ENCODE peak calls at places on chromosomes 12 and 14, in five cellular contexts. H, A, T, X and W are unnamed samples.

GRCh38 chr14:70776197-70776596 is 33.1 kb downstream of the MAP3K9 start:
- DNase-seq in H (no peak), A (no peak), T (no peak), X (no peak), W (no peak)

GRCh38 chr12:88802307-88802706 is 222.0 kb upstream of the KITLG start:
- DNase-seq in H (no peak), A (no peak), T (no peak), X (no peak), W (no peak)

GRCh38 chr14:65195042-65195719 is 92.9 kb upstream of the MAX start:
- DNase-seq in H (no peak), A (peak; percentile 34), T (no peak), X (no peak), W (no peak)

GRCh38 chr14:105087963-105088811 is 23.0 kb upstream of the GPR132 start:
- DNase-seq in H (peak; percentile 77), A (no peak), T (peak; percentile 61), X (peak; percentile 39), W (peak; percentile 30)

GRCh38 chr12:33488036-33488435 is 48.4 kb upstream of the SYT10 start:
- DNase-seq in H (no peak), A (no peak), T (no peak), X (peak; percentile 85), W (peak; percentile 96)

GRCh38 chr12:124921200-124922008 is 7.0 kb upstream of the UBC start:
- DNase-seq in H (peak; percentile 51), A (peak; percentile 99), T (peak; percentile 71), X (peak; percentile 52), W (peak; percentile 44)

GRCh38 chr14:89429206-89430091 is 12.4 kb upstream of the FOXN3 start:
- DNase-seq in H (no peak), A (peak; percentile 83), T (no peak), X (peak; percentile 65), W (no peak)

GRCh38 chr12:98260276-98260675 is 255.1 kb upstream of the TMPO start:
- DNase-seq in H (no peak), A (no peak), T (no peak), X (no peak), W (no peak)

GRCh38 chr12:40632933-40633332 is 59.3 kb upstream of the CNTN1 start:
- DNase-seq in H (no peak), A (no peak), T (no peak), X (no peak), W (no peak)

GRCh38 chr12:76523408-76523807 is 36.2 kb downstream of the OSBPL8 start:
- DNase-seq in H (no peak), A (no peak), T (no peak), X (no peak), W (no peak)

GRCh38 chr14:93184391-93185332 is at the start of the genes LYSET and MOAP1:
- DNase-seq in H (peak; percentile 81), A (peak; percentile 98), T (peak; percentile 82), X (peak; percentile 69), W (peak; percentile 44)

GRCh38 chr14:99636487-99636886 is 8.4 kb upstream of the HHIPL1 start:
- DNase-seq in H (no peak), A (no peak), T (no peak), X (no peak), W (no peak)

GRCh38 chr12:14394317-14395058 is 29.0 kb downstream of the ATF7IP start:
- DNase-seq in H (peak; percentile 88), A (peak; percentile 91), T (peak; percentile 84), X (peak; percentile 85), W (peak; percentile 81)

GRCh38 chr12:17148706-17149105 is 542.7 kb upstream of the LMO3 start:
- DNase-seq in H (no peak), A (no peak), T (no peak), X (no peak), W (no peak)

GRCh38 chr14:45199246-45199645 is 53.8 kb downstream of the MIS18BP1 start:
- DNase-seq in H (peak; percentile 92), A (no peak), T (peak; percentile 51), X (peak; percentile 60), W (no peak)

GRCh38 chr12:46368138-46368537 is 4.4 kb downstream of the SLC38A2 start:
- DNase-seq in H (no peak), A (no peak), T (peak; percentile 55), X (no peak), W (peak; percentile 25)

GRCh38 chr14:74858022-74858421 is 17.9 kb downstream of the PROX2 start:
- DNase-seq in H (no peak), A (no peak), T (no peak), X (no peak), W (no peak)

GRCh38 chr14:79091381-79091963 is 921.3 kb downstream of the NRXN3 start:
- DNase-seq in H (no peak), A (no peak), T (no peak), X (no peak), W (no peak)

GRCh38 chr12:13947237-13947945 is 34.0 kb downstream of the GRIN2B start:
- DNase-seq in H (no peak), A (no peak), T (no peak), X (no peak), W (no peak)

GRCh38 chr12:130198026-130198662 is 35.9 kb downstream of the FZD10 start:
- DNase-seq in H (no peak), A (no peak), T (no peak), X (no peak), W (no peak)

GRCh38 chr12:116141110-116141832 is 136.2 kb downstream of the MED13L start:
- DNase-seq in H (no peak), A (peak; percentile 26), T (no peak), X (no peak), W (no peak)

GRCh38 chr12:43028826-43029225 is 439.3 kb upstream of the PRICKLE1 start:
- DNase-seq in H (peak; percentile 57), A (no peak), T (no peak), X (no peak), W (no peak)

GRCh38 chr14:97948841-97949240 is 1151.7 kb downstream of the VRK1 start:
- DNase-seq in H (no peak), A (no peak), T (no peak), X (no peak), W (no peak)

GRCh38 chr14:94501588-94502516 is 7.4 kb downstream of the SERPINA12 start:
- DNase-seq in H (no peak), A (no peak), T (no peak), X (no peak), W (no peak)

GRCh38 chr12:59023861-59024424 is 103.6 kb upstream of the LRIG3 start:
- DNase-seq in H (no peak), A (no peak), T (no peak), X (no peak), W (no peak)

GRCh38 chr12:126493366-126494108 is 1428.3 kb downstream of the AACS start:
- DNase-seq in H (peak; percentile 9), A (no peak), T (peak; percentile 62), X (peak; percentile 33), W (peak; percentile 28)

GRCh38 chr12:93766802-93767523 is 89.8 kb downstream of the CRADD start:
- DNase-seq in H (peak; percentile 81), A (peak; percentile 70), T (peak; percentile 85), X (peak; percentile 58), W (no peak)

GRCh38 chr12:24798335-24798734 is 150.6 kb downstream of the BCAT1 start:
- DNase-seq in H (no peak), A (peak; percentile 63), T (no peak), X (no peak), W (no peak)

GRCh38 chr12:1804545-1805332 is 15.6 kb upstream of the LRTM2 start:
- DNase-seq in H (peak; percentile 91), A (peak; percentile 92), T (peak; percentile 89), X (peak; percentile 79), W (peak; percentile 45)

GRCh38 chr14:24062216-24062980 is 9.0 kb upstream of the CPNE6 start:
- DNase-seq in H (no peak), A (no peak), T (no peak), X (no peak), W (no peak)

GRCh38 chr12:103901518-103902173 is 28.6 kb upstream of the HSP90B1 start:
- DNase-seq in H (no peak), A (peak; percentile 62), T (no peak), X (no peak), W (no peak)

GRCh38 chr12:46492471-46493351 is 120.1 kb upstream of the SLC38A2 start:
- DNase-seq in H (peak; percentile 99), A (no peak), T (peak; percentile 94), X (peak; percentile 99), W (peak; percentile 93)